ENCODE peak calls at places on chromosomes 3 and 15, in six cellular contexts. C is CD8-positive, alpha-beta T cell; D is spleen; U is heart right ventricle; G is tibial nerve; R is iPS DF 6.9. Y is an unnamed sample. For H3K27me3, the result is how much of the 10 kb centered on the place peaks cover.

GRCh38 chr3:31732548-31732947 is 199.8 kb downstream of the STT3B start:
- DNase-seq in C (no peak), D (no peak), U (peak), G (no peak), R (no peak), Y (peak)

GRCh38 chr15:44706946-44707636 is 4.0 kb downstream of the PATL2 start:
- DNase-seq in C (no peak), D (no peak), U (no peak), G (no peak), R (no peak), Y (no peak)

GRCh38 chr3:38477839-38478450 is 18.2 kb upstream of the EXOG start:
- DNase-seq in C (no peak), D (peak), U (no peak), G (no peak), R (no peak), Y (no peak)

GRCh38 chr15:68372291-68372811 is 59.6 kb downstream of the ITGA11 start:
- DNase-seq in C (no peak), D (no peak), U (no peak), G (no peak), R (peak), Y (no peak)

GRCh38 chr15:90362936-90363212 is 10.8 kb downstream of the ZNF774 start:
- DNase-seq in C (no peak), D (no peak), U (no peak), G (no peak), R (no peak), Y (no peak)

GRCh38 chr3:31896643-31897433 is 84.2 kb downstream of the OSBPL10 start:
- DNase-seq in C (no peak), D (no peak), U (no peak), G (no peak), R (no peak), Y (no peak)

GRCh38 chr3:190306513-190307163 is 15.6 kb downstream of the CLDN1 start:
- DNase-seq in C (no peak), D (no peak), U (no peak), G (peak), R (no peak), Y (no peak)

GRCh38 chr3:67832807-67833206 is 178.4 kb upstream of the SUCLG2 start:
- DNase-seq in C (no peak), D (no peak), U (no peak), G (no peak), R (no peak), Y (no peak)

GRCh38 chr15:29044506-29044905 is 158.7 kb downstream of the APBA2 start:
- DNase-seq in C (no peak), D (peak), U (no peak), G (no peak), R (no peak), Y (no peak)

GRCh38 chr15:62503451-62503850 is 338.4 kb upstream of the C2CD4B start:
- DNase-seq in C (no peak), D (no peak), U (no peak), G (peak), R (no peak), Y (no peak)

GRCh38 chr15:72838311-72838731 is 54.8 kb upstream of the ADPGK start:
- DNase-seq in C (no peak), D (no peak), U (no peak), G (no peak), R (no peak), Y (peak)

GRCh38 chr3:129794319-129795201 is 99.0 kb downstream of the TMCC1 start:
- DNase-seq in C (no peak), D (peak), U (peak), G (no peak), R (peak), Y (peak)

GRCh38 chr15:47820780-47821319 is 103.5 kb downstream of the SEMA6D start:
- DNase-seq in C (no peak), D (no peak), U (no peak), G (no peak), R (no peak), Y (no peak)

GRCh38 chr3:113773381-113773780 is 26.5 kb downstream of the ATP6V1A start:
- DNase-seq in C (no peak), D (no peak), U (no peak), G (no peak), R (no peak), Y (no peak)

GRCh38 chr3:117443014-117443413 is 733.4 kb downstream of the TUSC7 start:
- DNase-seq in C (no peak), D (no peak), U (no peak), G (no peak), R (no peak), Y (no peak)

GRCh38 chr3:66629431-66630368 is 128.9 kb upstream of the LRIG1 start:
- DNase-seq in C (no peak), D (no peak), U (no peak), G (no peak), R (no peak), Y (no peak)

GRCh38 chr3:23793528-23794134 is 12.1 kb upstream of the UBE2E1 start:
- DNase-seq in C (no peak), D (no peak), U (no peak), G (no peak), R (no peak), Y (no peak)

GRCh38 chr3:66076861-66077495 is 38.3 kb upstream of the MAGI1 start:
- DNase-seq in C (no peak), D (no peak), U (no peak), G (peak), R (no peak), Y (no peak)

GRCh38 chr3:83003917-83004316 is 1242.5 kb upstream of the GBE1 start:
- DNase-seq in C (no peak), D (no peak), U (no peak), G (no peak), R (no peak), Y (no peak)

GRCh38 chr3:85835857-85836470 is 877.2 kb downstream of the CADM2 start:
- DNase-seq in C (no peak), D (no peak), U (no peak), G (no peak), R (no peak), Y (no peak)

GRCh38 chr15:25690673-25691543 is 172.2 kb downstream of the ATP10A start:
- DNase-seq in C (no peak), D (no peak), U (no peak), G (no peak), R (no peak), Y (peak)

GRCh38 chr3:178434206-178434805 is 101.9 kb upstream of the KCNMB2 start:
- DNase-seq in C (no peak), D (no peak), U (no peak), G (no peak), R (no peak), Y (no peak)

GRCh38 chr15:48355377-48355776 is 24.1 kb downstream of the DUT start:
- DNase-seq in C (no peak), D (no peak), U (no peak), G (no peak), R (no peak), Y (peak)

GRCh38 chr3:63809607-63810006 is 9.5 kb upstream of the C3orf49 start:
- DNase-seq in C (no peak), D (no peak), U (no peak), G (no peak), R (no peak), Y (no peak)

GRCh38 chr3:114194750-114195149 is 15.9 kb upstream of the DRD3 start:
- DNase-seq in C (no peak), D (no peak), U (no peak), G (no peak), R (no peak), Y (no peak)

GRCh38 chr3:70409018-70409417 is 96.6 kb upstream of the MDFIC2 start:
- DNase-seq in C (no peak), D (no peak), U (no peak), G (no peak), R (no peak), Y (no peak)

GRCh38 chr15:50112488-50113186 is 6.4 kb downstream of the ATP8B4 start:
- DNase-seq in C (no peak), D (no peak), U (no peak), G (no peak), R (no peak), Y (no peak)
- H3K27ac ChIP-seq in C (no peak), D (peak), U (no peak), G (no peak), R (no peak), Y (no peak)

DNA sequence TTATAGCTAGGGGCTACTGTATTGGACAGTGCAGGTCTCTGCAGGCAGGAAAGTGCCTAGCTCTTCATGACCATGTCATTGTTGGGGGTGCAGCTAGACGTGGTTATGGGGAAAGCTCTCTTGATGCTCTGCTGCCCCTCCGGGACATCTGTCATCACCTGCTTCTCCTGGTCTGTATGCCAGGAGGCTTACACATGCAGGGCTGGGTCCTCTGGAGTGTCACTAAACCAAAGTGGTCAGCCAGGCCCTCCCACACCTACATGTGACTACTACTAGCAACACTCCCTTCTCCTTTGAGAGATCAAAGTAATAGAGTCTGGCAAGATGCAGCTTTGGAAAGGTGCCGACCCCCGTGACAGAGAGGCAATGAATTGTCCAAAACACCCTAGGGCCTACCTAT is 98.5 kb downstream of the SST start:
- DNase-seq in C (no peak), D (no peak), U (no peak), G (no peak), R (no peak), Y (no peak)
- H3K4me3 ChIP-seq in C (no peak), D (no peak), U (no peak), G (no peak), R (no peak), Y (no peak)

DNA sequence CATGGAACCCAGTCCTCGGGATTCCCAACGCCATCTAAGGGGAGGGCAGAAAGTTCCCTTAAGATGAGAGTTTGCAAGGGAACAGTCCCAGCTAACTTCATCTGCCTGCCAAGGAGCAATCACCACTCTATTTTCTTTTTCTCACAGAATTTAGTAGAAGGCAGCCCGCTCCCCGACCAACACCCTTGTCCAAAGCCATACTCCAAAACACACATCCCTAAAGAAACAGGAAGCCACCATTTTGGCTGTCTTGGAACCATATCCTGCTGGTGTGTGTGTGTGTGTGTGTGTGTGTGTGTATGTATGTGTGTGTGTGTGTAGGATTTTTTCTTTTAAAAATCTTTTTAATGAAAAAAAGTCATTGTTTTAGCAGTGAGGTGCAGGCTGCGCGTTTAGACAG is 7.0 kb upstream of the FGD5 start:
- DNase-seq in C (no peak), D (peak), U (no peak), G (peak), R (no peak), Y (no peak)
- H3K27me3 ChIP-seq in C (under half), D (under half), U (under half), G (under half), R (under half), Y (under half)

GRCh38 chr3:159821737-159822136 is 166.9 kb upstream of the IL12A start:
- DNase-seq in C (no peak), D (no peak), U (no peak), G (no peak), R (no peak), Y (no peak)
- H3K27ac ChIP-seq in C (no peak), D (no peak), U (no peak), G (no peak), R (no peak), Y (no peak)